ENCODE peak calls at places on chromosomes 11 and 22, in seven cellular contexts. K is kidney epithelial cell, F is mesendoderm, T is spleen, G is body of pancreas, X is lower lobe of right lung, D is transverse colon. L is an unnamed sample.

GRCh38 chr11:120256178-120256577 is 16.2 kb downstream of the POU2F3 start:
- DNase-seq in K (no peak), F (no peak), T (peak; percentile 22), G (no peak), X (no peak), D (no peak), L (no peak)

GRCh38 chr22:37777122-37777687 is 30.5 kb upstream of the GCAT start:
- DNase-seq in K (peak; percentile 92), F (peak; percentile 41), T (no peak), G (peak; percentile 86), X (peak; percentile 60), D (peak; percentile 74), L (no peak)

GRCh38 chr11:12754582-12755250 is 80.5 kb downstream of the TEAD1 start:
- DNase-seq in K (no peak), F (no peak), T (no peak), G (no peak), X (no peak), D (peak; percentile 15), L (no peak)

GRCh38 chr22:38758276-38758945 is 2.6 kb upstream of the SUN2 start:
- DNase-seq in K (no peak), F (no peak), T (peak; percentile 84), G (no peak), X (no peak), D (no peak), L (peak; percentile 90)

GRCh38 chr22:40694409-40694808 is 15.1 kb downstream of the MCHR1 start:
- DNase-seq in K (no peak), F (no peak), T (no peak), G (no peak), X (no peak), D (no peak), L (no peak)

GRCh38 chr11:2587976-2588748 is 111.6 kb downstream of the KCNQ1OT1 start:
- DNase-seq in K (no peak), F (no peak), T (peak; percentile 55), G (peak; percentile 8), X (no peak), D (no peak), L (no peak)

GRCh38 chr22:36196254-36197064 is 5.2 kb downstream of the APOL4 start:
- DNase-seq in K (no peak), F (no peak), T (no peak), G (no peak), X (no peak), D (no peak), L (no peak)

GRCh38 chr22:35630387-35630793 is 13.3 kb upstream of the MB start:
- DNase-seq in K (no peak), F (peak; percentile 87), T (peak; percentile 39), G (no peak), X (no peak), D (no peak), L (no peak)

GRCh38 chr11:20103281-20103680 is 57.0 kb downstream of the DBX1 start:
- DNase-seq in K (no peak), F (no peak), T (no peak), G (no peak), X (no peak), D (no peak), L (no peak)

GRCh38 chr22:47534150-47535133 is 772.0 kb downstream of the TBC1D22A start:
- DNase-seq in K (no peak), F (no peak), T (no peak), G (no peak), X (no peak), D (no peak), L (no peak)

GRCh38 chr11:116446048-116446399 is 326.8 kb downstream of the BUD13 start:
- DNase-seq in K (no peak), F (no peak), T (no peak), G (no peak), X (no peak), D (no peak), L (no peak)

GRCh38 chr11:61575886-61576516 is 4.9 kb downstream of the SYT7 start:
- DNase-seq in K (no peak), F (no peak), T (no peak), G (no peak), X (no peak), D (no peak), L (no peak)

GRCh38 chr11:92894197-92894596 is 75.3 kb upstream of the MTNR1B start:
- DNase-seq in K (no peak), F (no peak), T (no peak), G (no peak), X (no peak), D (no peak), L (no peak)

DNA sequence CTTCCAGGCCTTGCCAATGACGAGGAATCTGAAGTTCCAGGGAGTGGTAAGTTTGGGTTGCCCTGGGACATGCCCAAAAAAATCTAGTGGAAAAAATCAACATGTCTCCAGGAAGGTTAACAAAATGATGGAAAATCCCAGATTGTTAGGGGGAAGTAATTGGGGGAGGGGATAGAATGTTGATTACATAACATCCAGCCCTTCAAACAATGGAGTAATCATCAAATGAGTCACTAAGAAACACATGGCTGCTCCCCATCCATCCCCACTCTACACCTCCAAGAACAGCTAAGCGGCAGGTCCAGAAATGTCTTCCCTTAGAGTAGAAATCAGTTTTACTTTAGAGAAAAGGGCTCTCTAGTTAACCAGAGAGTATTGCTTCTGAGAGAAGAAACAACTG is 94.9 kb downstream of the ETS1 start:
- DNase-seq in K (no peak), F (no peak), T (no peak), G (no peak), X (no peak), D (no peak), L (no peak)
- H3K36me3 ChIP-seq in K (peaks cover 3% of the 10 kb centered on the region), F (no peaks in the 10 kb centered on the region), T (peaks cover 3% of the 10 kb centered on the region), G (no peaks in the 10 kb centered on the region), X (peaks cover 28% of the 10 kb centered on the region), D (no peaks in the 10 kb centered on the region), L (peaks cover 44% of the 10 kb centered on the region)

GRCh38 chr11:85697747-85698146 is 11.8 kb upstream of the CCDC89 start:
- DNase-seq in K (no peak), F (no peak), T (no peak), G (no peak), X (no peak), D (no peak), L (no peak)
- H3K36me3 ChIP-seq in K (no peaks in the 10 kb centered on the region), F (no peaks in the 10 kb centered on the region), T (no peaks in the 10 kb centered on the region), G (no peaks in the 10 kb centered on the region), X (no peaks in the 10 kb centered on the region), D (no peaks in the 10 kb centered on the region), L (no peaks in the 10 kb centered on the region)

DNA sequence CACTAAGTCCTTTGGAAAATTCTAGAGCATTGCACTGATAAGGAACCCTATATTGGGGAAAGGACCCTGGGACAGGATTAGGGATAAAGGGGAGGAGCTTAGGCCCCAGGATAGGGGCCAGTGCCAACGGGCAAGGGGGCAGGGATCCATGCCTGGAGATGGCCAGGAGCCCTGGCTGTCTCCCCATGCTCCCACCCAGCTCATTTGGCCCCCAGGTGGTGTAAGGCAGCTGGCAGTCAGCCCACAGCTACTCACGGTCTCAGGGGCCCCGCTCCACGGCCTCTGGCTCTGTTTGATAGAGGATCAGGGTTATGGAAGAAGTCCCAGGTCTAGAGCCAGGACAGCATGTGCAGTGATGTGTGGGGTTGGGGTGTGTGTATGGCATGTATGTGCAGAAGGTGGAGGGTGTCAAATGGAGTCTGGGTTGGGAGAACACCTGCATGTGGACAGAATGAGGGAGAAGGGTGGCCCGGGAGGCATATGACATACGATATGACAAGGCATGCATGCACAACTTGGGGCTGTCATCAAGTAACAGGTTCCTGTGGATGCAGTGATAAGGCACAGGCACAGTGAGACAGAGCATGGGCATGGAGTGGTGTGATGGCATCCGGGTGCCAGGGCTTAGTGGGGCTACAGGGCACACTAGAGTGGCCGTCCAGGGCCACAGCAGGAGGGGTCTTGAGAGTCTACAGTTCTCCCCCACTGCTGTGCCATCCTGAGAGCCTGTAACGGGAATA is 18.4 kb upstream of the PDE2A start:
- DNase-seq in K (no peak), F (no peak), T (no peak), G (no peak), X (no peak), D (no peak), L (no peak)
- H3K36me3 ChIP-seq in K (peaks cover 7% of the 10 kb centered on the region), F (peaks cover 25% of the 10 kb centered on the region), T (peaks cover 2% of the 10 kb centered on the region), G (peaks cover 12% of the 10 kb centered on the region), X (peaks cover 100% of the 10 kb centered on the region), D (no peaks in the 10 kb centered on the region), L (peaks cover 64% of the 10 kb centered on the region)

GRCh38 chr11:77697865-77698264 is 60.3 kb upstream of the CLNS1A start:
- DNase-seq in K (no peak), F (no peak), T (no peak), G (no peak), X (no peak), D (no peak), L (no peak)
- H3K36me3 ChIP-seq in K (no peaks in the 10 kb centered on the region), F (no peaks in the 10 kb centered on the region), T (no peaks in the 10 kb centered on the region), G (peaks cover 3% of the 10 kb centered on the region), X (peaks cover 64% of the 10 kb centered on the region), D (no peaks in the 10 kb centered on the region), L (peaks cover 14% of the 10 kb centered on the region)

GRCh38 chr11:34146866-34147265 is 41.4 kb downstream of the NAT10 start:
- DNase-seq in K (no peak), F (no peak), T (no peak), G (no peak), X (peak; percentile 6), D (no peak), L (no peak)
- H3K36me3 ChIP-seq in K (peaks cover 2% of the 10 kb centered on the region), F (peaks cover 25% of the 10 kb centered on the region), T (peaks cover 5% of the 10 kb centered on the region), G (peaks cover 7% of the 10 kb centered on the region), X (peaks cover 82% of the 10 kb centered on the region), D (no peaks in the 10 kb centered on the region), L (peaks cover 58% of the 10 kb centered on the region)

DNA sequence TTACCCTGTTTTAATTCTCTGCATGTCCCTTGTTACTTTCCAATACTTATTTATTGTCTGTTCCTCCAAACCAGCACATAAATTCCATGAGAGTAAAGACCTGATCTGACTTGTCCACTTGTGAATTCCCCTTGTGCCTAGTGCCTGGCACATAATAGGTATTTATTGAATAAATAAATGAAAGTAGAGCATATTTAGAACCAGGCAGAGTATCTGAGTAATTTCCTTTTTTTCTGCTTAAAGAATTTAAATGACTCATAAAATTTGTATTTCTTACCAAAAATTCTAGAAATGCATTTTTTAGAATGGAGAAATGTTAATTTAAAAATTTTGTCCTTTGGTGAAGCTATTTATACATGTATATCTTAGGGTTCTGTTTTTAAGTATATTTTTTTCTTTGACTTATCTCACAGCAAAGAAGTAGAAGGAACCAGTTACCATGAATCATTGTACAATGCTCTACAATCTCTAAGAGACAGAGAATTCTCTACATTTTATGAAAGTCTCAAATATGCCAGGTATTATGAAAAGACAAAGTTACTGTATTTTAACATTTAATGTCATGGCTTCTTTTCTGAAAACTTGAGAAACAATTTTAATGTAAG is 96.8 kb downstream of the ATM start:
- DNase-seq in K (no peak), F (no peak), T (no peak), G (no peak), X (no peak), D (no peak), L (no peak)
- H3K36me3 ChIP-seq in K (no peaks in the 10 kb centered on the region), F (no peaks in the 10 kb centered on the region), T (no peaks in the 10 kb centered on the region), G (no peaks in the 10 kb centered on the region), X (peaks cover 95% of the 10 kb centered on the region), D (peaks cover 2% of the 10 kb centered on the region), L (peaks cover 55% of the 10 kb centered on the region)

L was measured in CD8-positive, alpha-beta memory T cell.